ENCODE peak calls at places on chromosomes 12 and 14, in nine cellular contexts. Q, S, U, C, N, R, A, Z and H are unnamed samples.
A peak's percentile ranks its signal among the peaks of the same experiment; 100 is the strongest.

GRCh38 chr14:76937181-76938091 is 91.1 kb downstream of the IRF2BPL start:
- DNase-seq in Q (no peak), Z (peak; percentile 73), S (peak; percentile 43), C (peak; percentile 39), A (peak; percentile 91), R (no peak), N (no peak), U (peak; percentile 30), H (no peak)

GRCh38 chr14:29805415-29806123 is 122.1 kb downstream of the PRKD1 start:
- DNase-seq in Q (peak; percentile 11), U (peak; percentile 13), C (peak; percentile 73), R (peak; percentile 44), N (no peak), Z (peak; percentile 45), S (peak; percentile 71), A (peak; percentile 98), H (no peak)

GRCh38 chr12:76142305-76142704 is 57.8 kb upstream of the NAP1L1 start:
- DNase-seq in Q (no peak), N (no peak), U (no peak), Z (no peak), C (no peak), A (no peak), R (no peak), S (no peak), H (no peak)

GRCh38 chr14:36647827-36648753 is 13.6 kb upstream of the PAX9 start:
- DNase-seq in A (peak; percentile 30), U (no peak), Q (no peak), Z (no peak), C (no peak), S (peak; percentile 46), N (no peak), R (no peak), H (no peak)

GRCh38 chr14:24136684-24137528 is 912 bp downstream of the PSME1 start:
- DNase-seq in N (no peak), C (no peak), S (no peak), U (no peak), A (no peak), Z (no peak), Q (peak; percentile 17), R (no peak), H (no peak)

GRCh38 chr14:58918066-58918465 is 270.4 kb upstream of the DAAM1 start:
- DNase-seq in S (no peak), R (no peak), C (no peak), U (no peak), Z (no peak), N (no peak), Q (no peak), A (peak; percentile 77), H (no peak)

GRCh38 chr14:96078687-96079016 is 39.5 kb downstream of the C14orf132 start:
- DNase-seq in C (no peak), A (no peak), N (no peak), Q (no peak), Z (no peak), U (no peak), R (no peak), S (no peak), H (no peak)

GRCh38 chr12:124904306-124905098 is 9.9 kb downstream of the UBC start:
- DNase-seq in Q (peak; percentile 90), N (no peak), S (peak; percentile 93), U (peak; percentile 86), A (peak; percentile 94), R (peak; percentile 83), Z (peak; percentile 85), C (peak; percentile 80), H (no peak)

GRCh38 chr14:73261520-73262426 is 24.5 kb downstream of the PAPLN start:
- DNase-seq in S (no peak), Q (no peak), R (no peak), Z (no peak), N (no peak), U (no peak), C (no peak), A (no peak), H (peak; percentile 15)

GRCh38 chr12:50390284-50390683 is 6.1 kb downstream of the FAM186A start:
- DNase-seq in A (peak; percentile 95), N (no peak), S (no peak), U (no peak), C (no peak), Q (no peak), R (no peak), Z (no peak), H (no peak)

GRCh38 chr12:68331500-68331868 is 678 bp downstream of the MDM1 start:
- DNase-seq in U (no peak), S (no peak), N (no peak), C (no peak), Z (no peak), Q (no peak), A (no peak), R (no peak), H (no peak)

GRCh38 chr12:1776139-1776975 is 44.0 kb upstream of the LRTM2 start:
- DNase-seq in A (peak; percentile 76), U (no peak), R (no peak), Q (peak; percentile 68), Z (no peak), S (no peak), C (no peak), N (no peak), H (no peak)

DNA sequence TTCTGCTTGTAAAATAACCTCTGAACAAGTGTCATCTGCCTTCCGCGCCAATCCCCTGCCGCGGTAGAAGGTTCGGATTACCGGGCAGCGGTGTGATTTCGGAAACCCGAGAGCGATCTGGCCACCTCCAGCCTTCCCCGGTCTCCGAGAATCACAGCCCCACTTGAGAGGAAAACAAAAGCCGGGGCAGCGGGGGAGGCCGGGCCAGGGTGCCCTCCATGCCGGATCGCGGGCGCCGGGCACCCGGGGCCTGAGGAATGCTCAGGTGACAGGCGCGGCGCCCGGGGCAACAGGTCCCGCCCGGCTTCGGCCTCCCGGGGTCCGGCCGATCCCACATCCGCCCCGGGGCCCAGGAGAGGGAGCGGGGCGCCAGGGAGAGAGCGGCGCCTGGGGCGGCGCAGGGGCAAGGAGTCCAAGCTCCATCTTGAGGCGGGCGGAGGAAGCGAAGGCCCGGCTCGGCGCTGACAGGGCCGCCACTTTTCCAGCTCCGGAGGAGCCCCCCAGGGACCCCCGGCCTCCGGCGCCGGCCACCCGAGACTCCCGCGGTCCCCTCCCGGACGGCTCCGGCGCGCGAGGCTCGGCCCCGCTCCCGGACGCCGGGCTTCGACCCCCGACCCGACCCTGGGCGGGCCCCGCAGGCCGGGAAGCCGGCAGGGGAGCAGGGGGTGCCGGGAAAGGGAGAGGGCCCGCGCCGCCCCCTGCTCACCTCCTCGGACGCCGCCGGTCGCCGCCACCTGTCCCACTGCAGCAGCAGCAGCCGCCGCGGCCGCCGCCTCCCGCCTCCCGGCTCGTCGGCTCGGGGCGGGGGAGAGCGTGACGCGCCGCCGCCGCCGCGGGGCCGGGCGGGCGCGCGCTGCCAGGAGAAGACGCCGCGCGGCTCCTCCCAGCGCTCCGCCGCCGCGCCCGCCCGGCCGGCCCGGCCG is at the start of gene CLIP1:
- DNase-seq in R (peak; percentile 35), Q (peak; percentile 84), C (peak; percentile 72), A (peak; percentile 65), U (peak; percentile 70), S (peak; percentile 85), N (peak; percentile 58), Z (peak; percentile 69), H (peak; percentile 46)
- TF ChIP-seq POLR2A in R (peak; percentile 58), Q (peak; percentile 39), C (no peak), A (peak; percentile 75), U (peak; percentile 40), S (peak; percentile 85), N (peak; percentile 80), Z (peak; percentile 64), H (peak; percentile 33)

DNA sequence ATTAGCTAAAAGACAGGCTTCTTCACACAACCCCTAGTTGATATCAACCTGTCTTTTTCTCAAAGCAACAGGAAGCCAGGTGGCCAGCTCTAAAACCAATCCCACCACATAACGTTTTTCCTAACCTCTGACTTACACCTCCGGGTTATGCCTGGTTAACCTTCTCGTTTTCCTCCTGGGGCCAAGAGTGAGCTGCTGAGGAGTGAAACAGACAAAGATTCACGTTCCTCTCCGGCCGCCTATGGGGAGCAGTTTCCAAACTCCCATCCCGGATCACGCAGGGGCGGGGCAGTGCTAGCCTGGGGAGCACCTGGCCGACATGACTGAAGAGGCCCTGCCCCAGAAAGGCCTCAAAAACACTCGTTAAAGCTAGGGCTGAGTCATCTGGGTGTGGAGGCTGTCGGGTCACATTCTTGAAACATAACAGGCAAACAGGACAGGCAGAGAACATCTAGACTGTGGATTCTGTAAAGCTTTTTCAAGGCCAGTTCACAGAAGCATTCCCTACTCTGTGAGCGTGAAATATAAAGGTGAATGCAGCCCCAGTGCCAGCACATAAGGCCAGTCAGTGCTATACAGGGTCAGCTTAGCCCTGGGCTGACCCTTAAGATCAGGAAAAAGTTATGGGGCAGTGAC is 25.9 kb upstream of the LGALS3 start:
- DNase-seq in Z (peak; percentile 89), U (peak; percentile 91), R (peak; percentile 76), S (peak; percentile 90), Q (peak; percentile 86), A (peak; percentile 95), N (peak; percentile 67), C (peak; percentile 84), H (peak; percentile 44)
- TF ChIP-seq POLR2A in Z (peak; percentile 34), U (peak; percentile 72), R (no peak), S (no peak), Q (peak; percentile 19), A (no peak), N (no peak), C (no peak), H (peak; percentile 37)

GRCh38 chr14:51258280-51258679 is 18.2 kb downstream of the TMX1 start:
- DNase-seq in Z (no peak), U (no peak), N (no peak), R (no peak), Q (no peak), A (no peak), C (no peak), S (no peak), H (no peak)

GRCh38 chr14:51258788-51259187 is 18.7 kb downstream of the TMX1 start:
- DNase-seq in S (no peak), N (no peak), A (no peak), Z (no peak), Q (no peak), U (no peak), C (no peak), R (no peak), H (no peak)

GRCh38 chr14:51261151-51261550 is 21.1 kb downstream of the TMX1 start:
- DNase-seq in Z (no peak), R (no peak), N (no peak), Q (no peak), C (no peak), A (peak; percentile 38), S (no peak), U (no peak), H (no peak)

GRCh38 chr14:51262868-51263267 is 22.8 kb downstream of the TMX1 start:
- DNase-seq in R (no peak), C (no peak), N (no peak), Z (no peak), Q (no peak), U (no peak), S (no peak), A (no peak), H (no peak)

GRCh38 chr14:51260225-51260624 is 20.2 kb downstream of the TMX1 start:
- DNase-seq in C (no peak), Q (no peak), S (no peak), R (no peak), U (no peak), Z (no peak), A (no peak), N (no peak), H (no peak)
- TF ChIP-seq POLR2A in C (no peak), Q (no peak), S (no peak), R (no peak), U (no peak), Z (no peak), A (no peak), N (no peak), H (no peak)

DNA sequence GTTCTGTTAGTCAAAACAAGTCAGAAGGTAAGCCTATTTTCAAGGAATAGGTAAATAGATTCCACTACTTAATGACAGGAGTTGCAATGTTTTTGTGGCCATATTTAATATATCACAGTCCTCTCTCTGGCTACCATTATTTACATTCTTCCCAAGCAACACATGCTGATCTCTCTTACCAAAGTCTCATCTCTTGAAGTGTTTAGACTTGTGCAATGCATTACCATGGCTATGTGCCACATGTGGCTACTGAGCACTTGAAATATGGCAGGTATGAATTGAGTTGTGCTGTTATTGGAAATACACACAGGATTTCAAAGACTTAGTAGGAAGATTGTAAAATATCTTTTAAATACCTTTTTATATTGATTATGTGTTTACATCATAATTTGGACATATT is 262.4 kb upstream of the PDE3A start:
- DNase-seq in N (no peak), A (peak; percentile 65), S (no peak), C (no peak), Q (no peak), R (no peak), U (no peak), Z (no peak), H (no peak)
- TF ChIP-seq POLR2A in N (no peak), A (no peak), S (no peak), C (no peak), Q (no peak), R (no peak), U (no peak), Z (no peak), H (no peak)